ENCODE peak calls at places on chromosome 13, in six cellular contexts. One of them, this sample, is unnamed.
A peak's percentile ranks its signal among the peaks of the same experiment; 100 is the strongest.

GRCh38 chr13:113552079-113552478 is 32.5 kb upstream of the TFDP1 start:
- DNase-seq in NCI-H146: no peak
- DNase-seq in heart right ventricle: no peak
- DNase-seq in COR-L47: no peak
- DNase-seq in stimulated activated CD4-positive, alpha-beta T cell treated with anti-CD3 and anti-CD28 coated beads, Interleukin-4, amount 100 ng/mL, for 48 hours: no peak
- DNase-seq in glutamatergic neuron: no peak
- DNase-seq in this sample: no peak

GRCh38 chr13:61954092-61954491 is 538.4 kb upstream of the PCDH20 start:
- DNase-seq in heart right ventricle: no peak
- DNase-seq in COR-L47: no peak
- DNase-seq in NCI-H146: peak; percentile 52
- DNase-seq in stimulated activated CD4-positive, alpha-beta T cell treated with anti-CD3 and anti-CD28 coated beads, Interleukin-4, amount 100 ng/mL, for 48 hours: no peak
- DNase-seq in glutamatergic neuron: no peak
- DNase-seq in this sample: peak; percentile 9

GRCh38 chr13:48977973-48978372 is 2.3 kb downstream of the FNDC3A start:
- DNase-seq in NCI-H146: no peak
- DNase-seq in COR-L47: no peak
- DNase-seq in stimulated activated CD4-positive, alpha-beta T cell treated with anti-CD3 and anti-CD28 coated beads, Interleukin-4, amount 100 ng/mL, for 48 hours: no peak
- DNase-seq in heart right ventricle: no peak
- DNase-seq in glutamatergic neuron: no peak
- DNase-seq in this sample: peak; percentile 22

GRCh38 chr13:46831588-46832194 is 34.7 kb upstream of the ESD start:
- DNase-seq in COR-L47: peak; percentile 43
- DNase-seq in stimulated activated CD4-positive, alpha-beta T cell treated with anti-CD3 and anti-CD28 coated beads, Interleukin-4, amount 100 ng/mL, for 48 hours: peak; percentile 4
- DNase-seq in NCI-H146: peak; percentile 21
- DNase-seq in heart right ventricle: no peak
- DNase-seq in glutamatergic neuron: peak; percentile 38
- DNase-seq in this sample: peak; percentile 34

GRCh38 chr13:27578121-27579030 is 42.0 kb downstream of the LNX2 start:
- DNase-seq in heart right ventricle: no peak
- DNase-seq in COR-L47: no peak
- DNase-seq in stimulated activated CD4-positive, alpha-beta T cell treated with anti-CD3 and anti-CD28 coated beads, Interleukin-4, amount 100 ng/mL, for 48 hours: no peak
- DNase-seq in NCI-H146: no peak
- DNase-seq in glutamatergic neuron: no peak
- DNase-seq in this sample: peak; percentile 50

GRCh38 chr13:36736119-36736726 is 62.4 kb downstream of the SERTM1 start:
- DNase-seq in heart right ventricle: no peak
- DNase-seq in glutamatergic neuron: peak; percentile 47
- DNase-seq in stimulated activated CD4-positive, alpha-beta T cell treated with anti-CD3 and anti-CD28 coated beads, Interleukin-4, amount 100 ng/mL, for 48 hours: peak; percentile 24
- DNase-seq in COR-L47: peak; percentile 77
- DNase-seq in NCI-H146: peak; percentile 81
- DNase-seq in this sample: peak; percentile 38

GRCh38 chr13:97295279-97296182 is 73.4 kb downstream of the MBNL2 start:
- DNase-seq in heart right ventricle: no peak
- DNase-seq in NCI-H146: no peak
- DNase-seq in glutamatergic neuron: no peak
- DNase-seq in stimulated activated CD4-positive, alpha-beta T cell treated with anti-CD3 and anti-CD28 coated beads, Interleukin-4, amount 100 ng/mL, for 48 hours: no peak
- DNase-seq in COR-L47: no peak
- DNase-seq in this sample: peak; percentile 80

GRCh38 chr13:37194428-37194861 is 89.0 kb upstream of the CSNK1A1L start:
- DNase-seq in NCI-H146: no peak
- DNase-seq in glutamatergic neuron: no peak
- DNase-seq in COR-L47: peak; percentile 94
- DNase-seq in heart right ventricle: no peak
- DNase-seq in stimulated activated CD4-positive, alpha-beta T cell treated with anti-CD3 and anti-CD28 coated beads, Interleukin-4, amount 100 ng/mL, for 48 hours: no peak
- DNase-seq in this sample: peak; percentile 19

GRCh38 chr13:38766799-38767198 is 79.9 kb downstream of the FREM2 start:
- DNase-seq in NCI-H146: no peak
- DNase-seq in COR-L47: no peak
- DNase-seq in glutamatergic neuron: no peak
- DNase-seq in heart right ventricle: no peak
- DNase-seq in stimulated activated CD4-positive, alpha-beta T cell treated with anti-CD3 and anti-CD28 coated beads, Interleukin-4, amount 100 ng/mL, for 48 hours: no peak
- DNase-seq in this sample: no peak

GRCh38 chr13:49669735-49670309 is 21.5 kb downstream of the EBPL start:
- DNase-seq in glutamatergic neuron: peak; percentile 68
- DNase-seq in stimulated activated CD4-positive, alpha-beta T cell treated with anti-CD3 and anti-CD28 coated beads, Interleukin-4, amount 100 ng/mL, for 48 hours: no peak
- DNase-seq in COR-L47: peak; percentile 71
- DNase-seq in NCI-H146: peak; percentile 62
- DNase-seq in heart right ventricle: peak; percentile 33
- DNase-seq in this sample: peak; percentile 69

GRCh38 chr13:27283906-27284523 is 13.4 kb downstream of the RASL11A start:
- DNase-seq in heart right ventricle: no peak
- DNase-seq in stimulated activated CD4-positive, alpha-beta T cell treated with anti-CD3 and anti-CD28 coated beads, Interleukin-4, amount 100 ng/mL, for 48 hours: no peak
- DNase-seq in NCI-H146: peak; percentile 34
- DNase-seq in glutamatergic neuron: no peak
- DNase-seq in COR-L47: peak; percentile 8
- DNase-seq in this sample: peak; percentile 13

GRCh38 chr13:40101708-40102359 is 446.4 kb downstream of the COG6 start:
- DNase-seq in glutamatergic neuron: no peak
- DNase-seq in NCI-H146: no peak
- DNase-seq in stimulated activated CD4-positive, alpha-beta T cell treated with anti-CD3 and anti-CD28 coated beads, Interleukin-4, amount 100 ng/mL, for 48 hours: peak; percentile 17
- DNase-seq in heart right ventricle: no peak
- DNase-seq in COR-L47: no peak
- DNase-seq in this sample: no peak

GRCh38 chr13:111215081-111216047 is 100.3 kb downstream of the ARHGEF7 start:
- DNase-seq in COR-L47: peak; percentile 49
- DNase-seq in stimulated activated CD4-positive, alpha-beta T cell treated with anti-CD3 and anti-CD28 coated beads, Interleukin-4, amount 100 ng/mL, for 48 hours: no peak
- DNase-seq in glutamatergic neuron: peak; percentile 52
- DNase-seq in NCI-H146: no peak
- DNase-seq in heart right ventricle: no peak
- DNase-seq in this sample: no peak

GRCh38 chr13:37014609-37015008 is 14.0 kb downstream of the EXOSC8 start:
- DNase-seq in heart right ventricle: no peak
- DNase-seq in stimulated activated CD4-positive, alpha-beta T cell treated with anti-CD3 and anti-CD28 coated beads, Interleukin-4, amount 100 ng/mL, for 48 hours: no peak
- DNase-seq in NCI-H146: peak; percentile 10
- DNase-seq in glutamatergic neuron: no peak
- DNase-seq in COR-L47: no peak
- DNase-seq in this sample: no peak

GRCh38 chr13:52809310-52809769 is 39.1 kb downstream of the PCDH8 start:
- DNase-seq in heart right ventricle: peak; percentile 42
- DNase-seq in NCI-H146: peak; percentile 91
- DNase-seq in COR-L47: peak; percentile 84
- DNase-seq in glutamatergic neuron: peak; percentile 80
- DNase-seq in stimulated activated CD4-positive, alpha-beta T cell treated with anti-CD3 and anti-CD28 coated beads, Interleukin-4, amount 100 ng/mL, for 48 hours: peak; percentile 38
- DNase-seq in this sample: peak; percentile 79